ENCODE peak calls at places on chromosomes 11 and 22, in four cellular contexts. T is lower lobe of right lung, X is GM23338, D is iPS DF 6.9. Z is an unnamed sample.

GRCh38 chr11:66321606-66322005 is 4.8 kb upstream of the CD248 start:
- DNase-seq in X (no peak), D (no peak), T (no peak), Z (no peak)

GRCh38 chr11:8543278-8543677 is 50.8 kb downstream of the STK33 start:
- DNase-seq in T (no peak), X (no peak), D (no peak), Z (no peak)

GRCh38 chr11:103948331-103948730 is 88.1 kb upstream of the DDI1 start:
- DNase-seq in T (no peak), D (no peak), X (no peak), Z (no peak)

GRCh38 chr11:85170184-85170583 is 457.0 kb downstream of the DLG2 start:
- DNase-seq in T (no peak), D (no peak), X (peak; percentile 17), Z (no peak)

GRCh38 chr22:44312766-44313165 is at the start of gene SHISAL1:
- DNase-seq in D (no peak), X (no peak), T (no peak), Z (no peak)

GRCh38 chr22:17159504-17159951 is 451 bp upstream of the HDHD5 start:
- DNase-seq in T (no peak), X (peak; percentile 63), D (no peak), Z (peak; percentile 52)

GRCh38 chr22:41274856-41275255 is 11.1 kb downstream of the RANGAP1 start:
- DNase-seq in D (no peak), X (no peak), T (no peak), Z (no peak)

GRCh38 chr11:26626346-26626745 is 54.3 kb upstream of the MUC15 start:
- DNase-seq in X (no peak), D (no peak), T (no peak), Z (no peak)

GRCh38 chr11:45892856-45893255 is 7.4 kb downstream of the MAPK8IP1 start:
- DNase-seq in X (no peak), D (no peak), T (no peak), Z (no peak)

GRCh38 chr11:75532200-75532972 is 6.6 kb upstream of the GDPD5 start:
- DNase-seq in X (peak; percentile 87), T (peak; percentile 75), D (peak; percentile 63), Z (peak; percentile 77)

GRCh38 chr11:134154441-134154840 is 69.3 kb downstream of the NCAPD3 start:
- DNase-seq in X (no peak), T (no peak), D (no peak), Z (no peak)

GRCh38 chr22:39873963-39874362 is 19.6 kb downstream of the ENTHD1 start:
- DNase-seq in T (no peak), D (no peak), X (no peak), Z (no peak)

GRCh38 chr11:78202733-78203167 is 14.0 kb downstream of the USP35 start:
- DNase-seq in X (no peak), D (no peak), T (peak; percentile 10), Z (no peak)

GRCh38 chr11:20611892-20612291 is 12.5 kb downstream of the SLC6A5 start:
- DNase-seq in D (no peak), X (no peak), T (no peak), Z (no peak)

GRCh38 chr11:68855205-68855978 is 13.7 kb upstream of the CPT1A start:
- DNase-seq in D (no peak), T (peak; percentile 58), X (peak; percentile 64), Z (no peak)

GRCh38 chr22:43066844-43067385 is 22.3 kb downstream of the TTLL1 start:
- DNase-seq in X (no peak), D (no peak), T (no peak), Z (no peak)

GRCh38 chr11:86923993-86924766 is 31.0 kb downstream of the FZD4 start:
- DNase-seq in D (peak; percentile 87), X (peak; percentile 93), T (no peak), Z (no peak)

GRCh38 chr11:4025248-4025956 is 69.2 kb upstream of the RRM1 start:
- DNase-seq in T (no peak), D (no peak), X (no peak), Z (no peak)

GRCh38 chr11:133041928-133042890 is 490.1 kb downstream of the OPCML start:
- DNase-seq in X (no peak), D (no peak), T (no peak), Z (no peak)

GRCh38 chr11:119262668-119263351 is 54.1 kb downstream of the MCAM start:
- DNase-seq in D (no peak), X (no peak), T (no peak), Z (no peak)

GRCh38 chr11:129703846-129704245 is 111.8 kb upstream of the TMEM45B start:
- DNase-seq in D (no peak), T (no peak), X (no peak), Z (no peak)

GRCh38 chr11:43574949-43575915 is 105.3 kb upstream of the HSD17B12 start:
- DNase-seq in D (no peak), T (no peak), X (peak; percentile 60), Z (peak; percentile 71)

GRCh38 chr11:60563553-60564235 is 48.5 kb downstream of the MS4A13 start:
- DNase-seq in T (no peak), X (peak; percentile 46), D (peak; percentile 20), Z (peak; percentile 82)

GRCh38 chr11:122850076-122850631 is 11.9 kb downstream of the CRTAM start:
- DNase-seq in D (no peak), T (no peak), X (peak; percentile 24), Z (no peak)

GRCh38 chr11:37353192-37353591 is 755.2 kb upstream of the RAG2 start:
- DNase-seq in T (no peak), D (no peak), X (no peak), Z (no peak)

GRCh38 chr11:1618231-1618630 is 3.7 kb downstream of the KRTAP5-4 start:
- DNase-seq in D (no peak), X (no peak), T (no peak), Z (no peak)

GRCh38 chr11:6636480-6636879 is 17.3 kb upstream of the TPP1 start:
- DNase-seq in X (no peak), D (no peak), T (no peak), Z (no peak)

GRCh38 chr11:61833926-61834277 is 5.8 kb downstream of the FADS2 start:
- DNase-seq in D (no peak), T (no peak), X (peak; percentile 56), Z (no peak)
- H3K27ac ChIP-seq in D (peak overlapping the region; percentile 44), T (peak overlapping the region; percentile 69), X (peak overlapping the region; percentile 97), Z (no peak overlapping the region)

GRCh38 chr22:27867114-27867957 is 51.7 kb downstream of the PITPNB start:
- DNase-seq in X (no peak), D (no peak), T (no peak), Z (no peak)

GRCh38 chr22:27863556-27863955 is 55.5 kb downstream of the PITPNB start:
- DNase-seq in T (no peak), X (no peak), D (no peak), Z (no peak)

GRCh38 chr22:27859336-27859735 is 57.8 kb upstream of the MN1 start:
- DNase-seq in D (no peak), X (no peak), T (no peak), Z (no peak)

GRCh38 chr22:27866136-27867091 is 52.6 kb downstream of the PITPNB start:
- DNase-seq in X (no peak), D (no peak), T (no peak), Z (no peak)

GRCh38 chr22:27863001-27863400 is 56.1 kb downstream of the PITPNB start:
- DNase-seq in D (no peak), X (no peak), T (no peak), Z (no peak)
- H3K27ac ChIP-seq in D (no peak overlapping the region), X (no peak overlapping the region), T (no peak overlapping the region), Z (no peak overlapping the region)

GRCh38 chr22:36406721-36407120 is 19.0 kb upstream of the MYH9 start:
- DNase-seq in X (no peak), T (no peak), D (no peak), Z (no peak)

GRCh38 chr22:36413022-36413770 is 25.4 kb upstream of the MYH9 start:
- DNase-seq in D (no peak), T (no peak), X (no peak), Z (no peak)

GRCh38 chr22:36411589-36412258 is 24.0 kb upstream of the MYH9 start:
- DNase-seq in T (no peak), X (no peak), D (no peak), Z (no peak)

GRCh38 chr22:36409067-36409466 is 21.3 kb upstream of the MYH9 start:
- DNase-seq in X (no peak), D (no peak), T (no peak), Z (no peak)

GRCh38 chr22:36409911-36410756 is 22.4 kb upstream of the MYH9 start:
- DNase-seq in D (peak; percentile 99), X (peak; percentile 100), T (peak; percentile 96), Z (no peak)
- H3K27ac ChIP-seq in D (peak overlapping the region; percentile 43), X (peak overlapping the region; percentile 99), T (peak overlapping the region; percentile 83), Z (no peak overlapping the region)

GRCh38 chr22:24310969-24311368 is 40.3 kb downstream of the SPECC1L start:
- DNase-seq in T (no peak), D (no peak), X (no peak), Z (no peak)

GRCh38 chr22:24304067-24304675 is 33.5 kb downstream of the SPECC1L start:
- DNase-seq in D (no peak), T (no peak), X (no peak), Z (no peak)

GRCh38 chr22:24303007-24303406 is 32.4 kb downstream of the SPECC1L start:
- DNase-seq in X (no peak), D (no peak), T (no peak), Z (no peak)

GRCh38 chr22:24302591-24302990 is 32.0 kb downstream of the SPECC1L start:
- DNase-seq in X (no peak), T (no peak), D (no peak), Z (no peak)

DNA sequence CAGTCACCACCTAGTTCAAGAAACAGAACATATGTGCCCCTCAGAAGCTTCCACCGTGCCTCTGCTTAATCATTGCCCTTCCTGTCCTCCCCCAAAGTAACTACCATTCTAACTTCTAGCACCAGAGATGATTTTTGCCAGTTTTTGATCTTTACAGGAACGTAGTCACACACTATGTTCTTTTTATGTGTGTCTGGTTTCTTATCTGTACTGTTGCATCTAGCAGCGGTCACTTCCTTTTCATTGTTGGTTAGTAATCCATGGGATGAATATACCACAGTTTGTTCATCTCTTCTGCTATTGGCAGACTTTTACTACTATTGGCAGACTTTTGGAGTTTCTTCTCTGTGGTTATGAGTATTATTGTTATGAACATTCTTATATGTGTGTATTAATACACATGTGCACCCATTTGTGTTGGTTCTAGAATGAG is 34.6 kb downstream of the SPECC1L start:
- DNase-seq in D (no peak), X (no peak), T (no peak), Z (no peak)
- H3K27ac ChIP-seq in D (no peak overlapping the region), X (no peak overlapping the region), T (peak overlapping the region; percentile 39), Z (no peak overlapping the region)